ENCODE peak calls at places on chromosomes 2 and 18, in five cellular contexts. C is hepatocyte, T is heart right ventricle, H is upper lobe of left lung, B is sigmoid colon. K is an unnamed sample.

GRCh38 chr18:25805323-25805722 is 285.1 kb downstream of the SS18 start:
- DNase-seq in C (peak), H (no peak), T (no peak), B (no peak), K (no peak)

GRCh38 chr2:20609349-20609994 is 41.4 kb downstream of the HS1BP3 start:
- DNase-seq in T (peak), C (peak), B (peak), H (peak), K (no peak)

GRCh38 chr2:20624156-20624883 is 26.6 kb downstream of the HS1BP3 start:
- DNase-seq in B (peak), H (no peak), C (no peak), T (no peak), K (no peak)

GRCh38 chr2:203341741-203342310 is 13.6 kb downstream of the ABI2 start:
- DNase-seq in T (no peak), H (no peak), B (no peak), C (no peak), K (no peak)

GRCh38 chr2:54041135-54041534 is 70.3 kb upstream of the PSME4 start:
- DNase-seq in H (peak), B (no peak), C (no peak), T (no peak), K (no peak)

GRCh38 chr18:48673456-48674197 is 134.8 kb downstream of the CTIF start:
- DNase-seq in C (no peak), H (no peak), T (no peak), B (peak), K (no peak)

GRCh38 chr2:55087930-55088329 is 37.7 kb upstream of the RTN4 start:
- DNase-seq in B (no peak), T (peak), H (no peak), C (no peak), K (no peak)

GRCh38 chr2:50086450-50086849 is 932.1 kb upstream of the FSHR start:
- DNase-seq in T (no peak), H (no peak), C (no peak), B (no peak), K (no peak)

GRCh38 chr2:45930396-45930792 is 278.9 kb downstream of the PRKCE start:
- DNase-seq in C (peak), H (no peak), T (no peak), B (no peak), K (no peak)

GRCh38 chr2:74414475-74414874 is 6.9 kb downstream of the C2orf81 start:
- DNase-seq in C (no peak), B (no peak), H (no peak), T (no peak), K (no peak)

GRCh38 chr2:174248187-174248997 is at the start of gene OLA1:
- DNase-seq in B (peak), T (peak), H (peak), C (peak), K (peak)

GRCh38 chr2:145887915-145888314 is 1368.0 kb upstream of the ZEB2 start:
- DNase-seq in T (no peak), C (no peak), B (no peak), H (no peak), K (no peak)

GRCh38 chr2:96111823-96112500 is 4.4 kb downstream of the ADRA2B start:
- DNase-seq in B (peak), C (no peak), H (no peak), T (no peak), K (no peak)

GRCh38 chr2:41722668-41723369 is 325.0 kb upstream of the PKDCC start:
- DNase-seq in C (no peak), H (no peak), B (no peak), T (peak), K (no peak)

GRCh38 chr2:139867601-139868226 is 1087.5 kb upstream of the NXPH2 start:
- DNase-seq in B (no peak), T (no peak), H (no peak), C (no peak), K (no peak)

GRCh38 chr2:95390881-95391321 is 11.6 kb upstream of the FAHD2A start:
- DNase-seq in C (no peak), B (peak), H (peak), T (no peak), K (no peak)

GRCh38 chr18:25795178-25795577 is 295.2 kb downstream of the SS18 start:
- DNase-seq in C (no peak), T (no peak), B (no peak), H (no peak), K (no peak)

GRCh38 chr2:7825591-7826312 is 856.1 kb upstream of the ID2 start:
- DNase-seq in T (no peak), C (peak), B (no peak), H (peak), K (no peak)

GRCh38 chr2:241901500-241902351 is 32.2 kb downstream of the RTP5 start:
- DNase-seq in B (no peak), C (peak), H (peak), T (no peak), K (peak)

GRCh38 chr2:220365023-220365422 is 737.6 kb downstream of the SLC4A3 start:
- DNase-seq in T (no peak), H (no peak), C (no peak), B (no peak), K (no peak)

GRCh38 chr18:48825101-48825745 is 125.5 kb downstream of the SMAD7 start:
- DNase-seq in B (peak), H (peak), T (peak), C (no peak), K (peak)

GRCh38 chr18:23281626-23282436 is 146.5 kb downstream of the CABLES1 start:
- DNase-seq in H (no peak), B (peak), T (no peak), C (peak), K (no peak)

GRCh38 chr2:229715895-229716507 is 1.6 kb upstream of the DNER start:
- DNase-seq in T (no peak), C (peak), H (no peak), B (no peak), K (no peak)

GRCh38 chr2:224222320-224222719 is 179.6 kb downstream of the FAM124B start:
- DNase-seq in H (no peak), T (no peak), C (no peak), B (no peak), K (no peak)

GRCh38 chr18:4233468-4233867 is 221.6 kb downstream of the DLGAP1 start:
- DNase-seq in B (no peak), C (no peak), T (no peak), H (no peak), K (no peak)

GRCh38 chr18:32918692-32919250 is 145.9 kb upstream of the KLHL14 start:
- DNase-seq in B (no peak), T (no peak), C (no peak), H (no peak), K (no peak)

GRCh38 chr2:31080361-31080760 is 57.9 kb downstream of the GALNT14 start:
- DNase-seq in T (no peak), B (no peak), H (no peak), C (no peak), K (no peak)

GRCh38 chr2:7368211-7368610 is 451.0 kb downstream of the RNF144A start:
- DNase-seq in H (no peak), B (no peak), C (no peak), T (no peak), K (no peak)

GRCh38 chr2:140659293-140659692 is 1471.5 kb downstream of the LRP1B start:
- DNase-seq in B (no peak), C (peak), H (no peak), T (no peak), K (no peak)

GRCh38 chr2:23926750-23927627 is at the start of gene ATAD2B:
- DNase-seq in H (peak), T (peak), C (peak), B (peak), K (peak)

GRCh38 chr2:120291464-120292311 is 39.0 kb downstream of the RALB start:
- DNase-seq in T (peak), C (no peak), H (no peak), B (no peak), K (no peak)

GRCh38 chr2:36406296-36406695 is 50.7 kb downstream of the CRIM1 start:
- DNase-seq in T (no peak), C (no peak), H (no peak), B (no peak), K (no peak)

GRCh38 chr18:11246466-11246865 is 97.1 kb upstream of the PIEZO2 start:
- DNase-seq in T (no peak), C (no peak), H (no peak), B (no peak), K (no peak)

GRCh38 chr2:178205853-178206516 is 11.7 kb downstream of the OSBPL6 start:
- DNase-seq in H (no peak), C (no peak), T (no peak), B (no peak), K (no peak)

GRCh38 chr2:182866095-182866460 is 359 bp downstream of the FRZB start:
- DNase-seq in C (peak), H (no peak), B (peak), T (no peak), K (no peak)

GRCh38 chr2:128636802-128637147 is 318.1 kb upstream of the HS6ST1 start:
- DNase-seq in T (no peak), C (no peak), B (no peak), H (peak), K (peak)

GRCh38 chr2:10861765-10862164 is 49.2 kb upstream of the PDIA6 start:
- DNase-seq in B (no peak), H (no peak), T (no peak), C (no peak), K (no peak)

GRCh38 chr2:230054079-230054478 is 14.6 kb downstream of the SLC16A14 start:
- DNase-seq in B (no peak), C (no peak), T (no peak), H (no peak), K (no peak)

DNA sequence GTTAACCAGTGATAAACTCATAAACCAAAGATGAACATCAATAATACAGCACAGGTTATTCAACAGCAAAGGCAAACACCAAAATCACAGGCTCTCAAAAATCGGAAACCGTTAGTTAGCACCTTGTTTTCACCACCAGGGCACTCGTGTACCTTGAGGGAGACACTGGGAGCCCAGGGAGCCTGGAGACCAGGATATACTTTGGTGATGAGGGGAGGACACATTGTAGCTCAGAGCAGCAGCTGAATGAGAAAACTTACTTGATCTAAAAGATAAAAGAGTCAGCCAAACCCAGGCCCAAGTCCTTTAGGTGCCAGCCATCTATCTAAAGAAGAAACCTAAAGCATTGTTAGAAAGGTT is 19.4 kb downstream of the BCL11A start:
- DNase-seq in H (no peak), T (no peak), B (no peak), C (no peak), K (no peak)
- TF ChIP-seq CTCF in H (no peak), T (no peak), B (no peak), C (no peak), K (peak)

GRCh38 chr2:231930601-231931281 is 4.5 kb upstream of the NPPC start:
- DNase-seq in H (no peak), T (peak), C (no peak), B (peak), K (peak)

GRCh38 chr2:231928481-231928880 is 2.3 kb upstream of the NPPC start:
- DNase-seq in B (peak), C (no peak), H (peak), T (no peak), K (peak)

GRCh38 chr2:231931481-231931915 is 5.3 kb upstream of the NPPC start:
- DNase-seq in B (peak), C (no peak), T (peak), H (no peak), K (peak)

GRCh38 chr2:231928901-231929725 is 2.9 kb upstream of the NPPC start:
- DNase-seq in C (no peak), B (peak), H (peak), T (no peak), K (peak)

DNA sequence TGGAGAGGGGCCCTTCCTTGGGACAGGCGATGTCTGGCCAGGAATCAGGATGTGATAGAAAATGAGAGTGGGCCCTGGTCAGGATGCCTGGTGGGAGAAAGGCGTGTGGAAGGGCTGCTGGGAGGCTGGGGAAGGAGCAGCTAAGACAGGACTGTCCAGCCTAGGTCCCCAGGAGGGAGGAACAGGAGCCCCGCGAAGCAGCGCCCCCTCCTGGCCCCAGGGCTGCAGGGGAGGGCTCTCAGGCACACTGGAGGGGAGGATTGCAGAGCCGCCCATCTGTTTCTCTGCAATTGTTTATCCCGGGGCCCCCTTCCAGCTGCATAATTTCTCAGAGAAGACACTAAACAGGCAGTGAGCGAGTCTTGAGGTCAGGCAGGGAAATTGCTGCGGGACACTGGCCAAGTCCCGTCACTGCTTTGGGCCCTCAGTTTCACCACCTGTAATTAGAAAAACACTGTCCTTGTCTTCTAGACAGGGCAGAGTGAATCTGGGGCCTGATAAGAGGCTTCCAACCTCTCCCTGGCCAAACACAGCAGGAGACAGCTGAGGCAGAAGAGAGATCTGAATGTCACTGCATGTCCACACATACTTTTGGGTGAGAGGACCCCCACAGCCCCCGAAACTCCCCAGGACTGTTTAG is 3.9 kb upstream of the NPPC start:
- DNase-seq in B (peak), T (peak), C (no peak), H (no peak), K (peak)
- TF ChIP-seq CTCF in B (no peak), T (no peak), C (peak), H (no peak), K (peak)

DNA sequence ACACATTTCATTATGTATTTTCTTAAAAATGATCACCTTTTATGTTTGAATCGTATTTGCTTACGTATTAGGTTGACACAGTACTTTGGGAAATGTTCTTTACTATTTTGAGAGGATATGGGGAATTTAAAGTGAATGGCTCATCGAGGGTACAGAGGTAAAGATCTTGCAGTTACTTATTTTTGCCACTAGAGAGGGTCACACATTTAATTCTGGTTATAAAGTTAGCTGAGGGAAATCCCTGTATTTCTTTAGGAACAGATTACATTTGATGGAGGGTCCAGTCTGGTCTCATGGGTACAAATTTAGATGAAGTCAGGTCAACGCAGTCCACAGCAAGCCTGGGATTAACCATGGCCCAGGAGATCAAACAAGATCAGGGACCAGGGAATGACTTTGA is 24.5 kb downstream of the DYNC2LI1 start:
- DNase-seq in T (no peak), H (no peak), B (no peak), C (no peak), K (no peak)
- TF ChIP-seq CTCF in T (no peak), H (no peak), B (no peak), C (peak), K (peak)

GRCh38 chr18:54224379-54225014 is at the start of gene MBD2:
- DNase-seq in H (peak), C (peak), B (peak), T (peak), K (peak)
- TF ChIP-seq CTCF in H (no peak), C (peak), B (no peak), T (no peak), K (peak)

GRCh38 chr2:138829326-138829725 is 49.1 kb upstream of the NXPH2 start:
- DNase-seq in B (no peak), T (no peak), C (peak), H (peak), K (no peak)
- TF ChIP-seq CTCF in B (no peak), T (no peak), C (peak), H (no peak), K (peak)

GRCh38 chr2:75424936-75425619 is 135.7 kb downstream of the EVA1A start:
- DNase-seq in B (no peak), T (no peak), C (no peak), H (peak), K (no peak)
- TF ChIP-seq CTCF in B (no peak), T (no peak), C (peak), H (no peak), K (peak)

DNA sequence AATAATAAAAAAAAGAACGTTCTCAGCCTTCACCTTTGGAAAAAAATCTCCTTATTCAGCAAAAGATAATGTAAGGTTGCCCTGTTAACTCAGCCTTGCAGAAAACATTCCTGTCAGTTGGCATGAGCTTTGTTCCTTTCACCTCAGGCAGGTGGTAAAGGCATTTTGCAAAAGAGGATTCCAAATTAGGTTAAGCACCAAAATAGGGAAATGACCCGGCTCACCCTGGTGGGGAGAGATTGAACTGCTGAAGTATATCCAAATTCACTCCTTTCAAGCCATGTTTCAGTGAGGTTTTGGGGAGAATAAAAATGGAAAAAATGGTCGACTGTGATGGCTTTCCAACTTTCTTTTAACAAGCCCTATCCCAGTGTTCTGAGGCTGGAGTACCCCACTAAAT is 1988.8 kb upstream of the PIK3C3 start:
- DNase-seq in B (no peak), C (no peak), T (no peak), H (no peak), K (no peak)
- TF ChIP-seq CTCF in B (no peak), C (no peak), T (no peak), H (no peak), K (peak)

DNA sequence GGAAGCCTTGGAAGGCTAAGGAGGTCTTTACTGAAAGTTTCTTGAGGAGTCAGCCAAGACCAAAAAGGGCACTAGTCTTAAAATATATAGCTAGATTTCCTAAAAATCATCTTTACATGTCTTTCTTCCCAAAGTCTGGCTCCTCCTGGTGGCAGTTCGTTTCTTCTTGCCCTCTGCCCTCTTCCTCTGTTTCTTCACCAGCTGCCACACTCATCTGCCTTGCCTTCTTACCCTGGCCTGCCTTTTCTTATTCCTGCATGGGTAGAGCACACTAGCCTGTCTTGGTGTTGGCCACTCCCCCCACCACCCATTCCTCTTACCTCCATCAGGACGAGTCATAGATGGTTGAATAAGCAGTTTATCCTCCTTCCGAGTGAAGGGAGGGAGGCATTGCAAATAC is 129.8 kb downstream of the RAPGEF4 start:
- DNase-seq in T (no peak), C (no peak), H (no peak), B (no peak), K (no peak)
- TF ChIP-seq CTCF in T (no peak), C (no peak), H (no peak), B (no peak), K (no peak)

GRCh38 chr2:85768713-85769112 is 14.9 kb downstream of the ATOH8 start:
- DNase-seq in C (peak), B (peak), H (no peak), T (peak), K (no peak)

GRCh38 chr2:85769236-85769986 is 15.6 kb downstream of the ATOH8 start:
- DNase-seq in T (no peak), H (no peak), B (no peak), C (no peak), K (no peak)

GRCh38 chr2:85770369-85770768 is 16.6 kb downstream of the ATOH8 start:
- DNase-seq in T (no peak), C (no peak), H (no peak), B (no peak), K (no peak)

GRCh38 chr2:85770786-85771409 is 17.1 kb downstream of the ATOH8 start:
- DNase-seq in H (no peak), T (no peak), C (no peak), B (no peak), K (no peak)

GRCh38 chr2:85769987-85770362 is 16.2 kb downstream of the ATOH8 start:
- DNase-seq in H (no peak), C (no peak), T (no peak), B (no peak), K (no peak)
- TF ChIP-seq CTCF in H (no peak), C (peak), T (no peak), B (no peak), K (no peak)